ENCODE peak calls at places on chromosomes 4 and X, in seven cellular contexts. K is NCI-H1105 treated with DMSO at 0.1 percent for 48 hours, I is SK-N-SH, G is NCI-H1436, E is RPMI7951, X is cardiac fibroblast, A is fibroblast of lung. H is an unnamed sample.

GRCh38 chrX:112818114-112819012 is 22.3 kb downstream of the AMOT start:
- DNase-seq in G (peak), K (no peak), E (no peak), X (no peak), I (no peak), A (no peak), H (no peak)

GRCh38 chr4:56931924-56932323 is 24.2 kb downstream of the REST start:
- DNase-seq in A (no peak), X (no peak), E (no peak), K (no peak), G (no peak), I (no peak), H (no peak)

GRCh38 chr4:185941476-185941875 is 127.5 kb upstream of the TLR3 start:
- DNase-seq in X (peak), G (no peak), K (no peak), A (no peak), I (no peak), E (no peak), H (no peak)

GRCh38 chr4:176137626-176138025 is 57.8 kb downstream of the SPATA4 start:
- DNase-seq in G (no peak), K (no peak), A (peak), E (no peak), I (no peak), X (peak), H (no peak)

GRCh38 chr4:186472948-186473347 is 82.4 kb downstream of the MTNR1A start:
- DNase-seq in I (peak), E (peak), K (peak), A (peak), G (no peak), X (peak), H (peak)

GRCh38 chr4:113300384-113301011 is 251.0 kb downstream of the ANK2 start:
- DNase-seq in I (no peak), X (peak), G (no peak), K (no peak), A (peak), E (peak), H (no peak)

GRCh38 chr4:8540072-8540471 is 40.1 kb upstream of the GPR78 start:
- DNase-seq in E (no peak), G (no peak), I (no peak), A (no peak), X (no peak), K (no peak), H (no peak)

GRCh38 chr4:78779280-78779679 is 3.1 kb downstream of the BMP2K start:
- DNase-seq in A (peak), X (no peak), G (no peak), I (no peak), E (no peak), K (no peak), H (no peak)

GRCh38 chr4:5923306-5923830 is 30.5 kb upstream of the CRMP1 start:
- DNase-seq in E (no peak), A (no peak), X (no peak), G (no peak), I (no peak), K (no peak), H (no peak)

GRCh38 chrX:3046253-3046909 is 5.1 kb downstream of the ARSF start:
- DNase-seq in A (no peak), X (no peak), I (no peak), K (no peak), E (peak), G (no peak), H (no peak)

GRCh38 chr4:138311771-138312535 is 69.8 kb upstream of the SLC7A11 start:
- DNase-seq in A (peak), E (no peak), G (no peak), I (no peak), K (no peak), X (peak), H (no peak)

GRCh38 chrX:112662559-112663427 is 16.9 kb downstream of the LHFPL1 start:
- DNase-seq in X (peak), E (no peak), A (peak), K (no peak), G (no peak), I (no peak), H (no peak)

GRCh38 chrX:155953055-155953454 is 44.4 kb upstream of the IL9R start:
- DNase-seq in G (no peak), X (no peak), E (no peak), K (no peak), I (no peak), A (no peak), H (no peak)

GRCh38 chrX:23376581-23376980 is 41.9 kb downstream of the PTCHD1 start:
- DNase-seq in X (no peak), G (no peak), A (no peak), I (no peak), K (no peak), E (no peak), H (no peak)

GRCh38 chrX:124829930-124830329 is 483.6 kb downstream of the SH2D1A start:
- DNase-seq in I (no peak), G (no peak), A (no peak), E (no peak), K (no peak), X (no peak), H (no peak)

GRCh38 chr4:169335331-169335730 is 64.6 kb upstream of the SH3RF1 start:
- DNase-seq in G (no peak), E (no peak), X (peak), K (no peak), I (no peak), A (peak), H (no peak)

GRCh38 chrX:119753639-119754257 is 4.6 kb upstream of the SOWAHD start:
- DNase-seq in E (peak), I (peak), K (peak), G (peak), X (peak), A (no peak), H (peak)

GRCh38 chrX:23334871-23335599 is 386 bp downstream of the PTCHD1 start:
- DNase-seq in E (no peak), K (peak), A (no peak), G (no peak), I (peak), X (no peak), H (no peak)

GRCh38 chr4:173834151-173834550 is 304.1 kb upstream of the HAND2 start:
- DNase-seq in E (no peak), K (no peak), A (no peak), G (no peak), I (no peak), X (peak), H (no peak)

GRCh38 chr4:124060261-124060918 is 652.1 kb downstream of the ANKRD50 start:
- DNase-seq in K (no peak), I (peak), X (peak), G (no peak), A (peak), E (peak), H (no peak)

GRCh38 chr4:134202557-134202956 is 968 bp upstream of the PABPC4L start:
- DNase-seq in G (no peak), X (peak), A (peak), E (no peak), K (peak), I (no peak), H (no peak)

GRCh38 chrX:110755061-110755460 is 40.6 kb downstream of the CHRDL1 start:
- DNase-seq in E (peak), A (peak), X (no peak), G (no peak), K (no peak), I (no peak), H (no peak)

GRCh38 chr4:52572936-52573485 is 86.1 kb downstream of the USP46 start:
- DNase-seq in E (peak), I (no peak), X (peak), A (peak), G (no peak), K (no peak), H (no peak)

GRCh38 chrX:110146521-110146920 is 143.6 kb downstream of the TMEM164 start:
- DNase-seq in X (peak), K (peak), I (peak), G (peak), E (peak), A (peak), H (no peak)

GRCh38 chr4:119300072-119300387 is 21.9 kb downstream of the FABP2 start:
- DNase-seq in I (peak), K (no peak), E (peak), X (peak), G (no peak), A (peak), H (no peak)

GRCh38 chr4:73508651-73509050 is 27.1 kb downstream of the AFM start:
- DNase-seq in X (no peak), I (no peak), G (no peak), E (no peak), A (no peak), K (no peak), H (no peak)

GRCh38 chr4:61210186-61210939 is 10.2 kb downstream of the ADGRL3 start:
- DNase-seq in I (no peak), G (no peak), E (no peak), A (no peak), X (no peak), K (no peak), H (peak)

GRCh38 chr4:182642831-182643230 is 274.4 kb downstream of the DCTD start:
- DNase-seq in E (peak), K (no peak), G (no peak), X (peak), I (peak), A (peak), H (no peak)

GRCh38 chrX:16986169-16986568 is 39.7 kb downstream of the REPS2 start:
- DNase-seq in K (no peak), X (no peak), A (no peak), I (no peak), E (no peak), G (no peak), H (no peak)

GRCh38 chr4:138706206-138706605 is 309.4 kb upstream of the NOCT start:
- DNase-seq in K (no peak), E (no peak), X (no peak), I (no peak), A (peak), G (no peak), H (no peak)

GRCh38 chrX:150219374-150220185 is 143.5 kb upstream of the MAMLD1 start:
- DNase-seq in I (no peak), G (no peak), E (peak), X (peak), A (peak), K (no peak), H (no peak)

GRCh38 chrX:38987135-38987780 is 186.0 kb downstream of the MID1IP1 start:
- DNase-seq in E (peak), A (peak), G (no peak), X (no peak), I (peak), K (no peak), H (no peak)

GRCh38 chr4:153137677-153138630 is 66.3 kb upstream of the TRIM2 start:
- DNase-seq in X (no peak), K (no peak), G (no peak), I (peak), A (no peak), E (no peak), H (no peak)

GRCh38 chrX:103356023-103356798 is at the start of gene TCEAL9:
- DNase-seq in G (peak), K (peak), A (peak), X (peak), E (peak), I (peak), H (peak)

GRCh38 chr4:66554844-66555243 is 884.6 kb upstream of the EPHA5 start:
- DNase-seq in G (no peak), K (no peak), E (peak), I (no peak), X (no peak), A (peak), H (no peak)